ENCODE peak calls at places on chromosomes 3 and 15, in ten cellular contexts. One of them, this sample, is unnamed.

GRCh38 chr3:137612293-137612692 is 151.8 kb upstream of the SOX14 start:
- DNase-seq in lower lobe of right lung: no peak
- DNase-seq in A549: no peak
- DNase-seq in colonic mucosa: no peak
- DNase-seq in thoracic aorta: no peak
- DNase-seq in body of pancreas: no peak
- DNase-seq in GM23338: peak; percentile 91
- DNase-seq in H1: peak; percentile 31
- DNase-seq in psoas muscle: no peak
- DNase-seq in adrenal gland: no peak
- DNase-seq in this sample: no peak

GRCh38 chr15:92733934-92734521 is 78.5 kb upstream of the FAM174B start:
- DNase-seq in A549: peak; percentile 48
- DNase-seq in body of pancreas: peak; percentile 31
- DNase-seq in lower lobe of right lung: peak; percentile 53
- DNase-seq in adrenal gland: peak; percentile 21
- DNase-seq in GM23338: peak; percentile 74
- DNase-seq in thoracic aorta: no peak
- DNase-seq in psoas muscle: no peak
- DNase-seq in H1: no peak
- DNase-seq in colonic mucosa: no peak
- DNase-seq in this sample: peak; percentile 31

GRCh38 chr15:43285609-43286037 is 18.9 kb upstream of the TGM5 start:
- DNase-seq in thoracic aorta: peak; percentile 13
- DNase-seq in adrenal gland: peak; percentile 75
- DNase-seq in GM23338: peak; percentile 87
- DNase-seq in psoas muscle: no peak
- DNase-seq in body of pancreas: peak; percentile 69
- DNase-seq in lower lobe of right lung: no peak
- DNase-seq in colonic mucosa: peak; percentile 45
- DNase-seq in A549: peak; percentile 59
- DNase-seq in H1: no peak
- DNase-seq in this sample: peak; percentile 46

GRCh38 chr3:127964053-127964452 is 49.0 kb downstream of the KBTBD12 start:
- DNase-seq in A549: no peak
- DNase-seq in body of pancreas: no peak
- DNase-seq in GM23338: no peak
- DNase-seq in lower lobe of right lung: no peak
- DNase-seq in colonic mucosa: no peak
- DNase-seq in adrenal gland: no peak
- DNase-seq in thoracic aorta: no peak
- DNase-seq in psoas muscle: no peak
- DNase-seq in H1: no peak
- DNase-seq in this sample: no peak

GRCh38 chr3:63970596-63971468 is 52.5 kb downstream of the PSMD6 start:
- DNase-seq in adrenal gland: no peak
- DNase-seq in body of pancreas: peak; percentile 48
- DNase-seq in colonic mucosa: peak; percentile 28
- DNase-seq in lower lobe of right lung: no peak
- DNase-seq in psoas muscle: no peak
- DNase-seq in GM23338: peak; percentile 58
- DNase-seq in A549: no peak
- DNase-seq in H1: no peak
- DNase-seq in thoracic aorta: no peak
- DNase-seq in this sample: no peak

GRCh38 chr3:170085396-170085795 is 47.6 kb downstream of the GPR160 start:
- DNase-seq in colonic mucosa: no peak
- DNase-seq in psoas muscle: no peak
- DNase-seq in adrenal gland: no peak
- DNase-seq in A549: no peak
- DNase-seq in thoracic aorta: no peak
- DNase-seq in lower lobe of right lung: no peak
- DNase-seq in H1: no peak
- DNase-seq in GM23338: no peak
- DNase-seq in body of pancreas: no peak
- DNase-seq in this sample: no peak

GRCh38 chr3:12560505-12561188 is 3.8 kb downstream of the MKRN2 start:
- DNase-seq in adrenal gland: no peak
- DNase-seq in thoracic aorta: no peak
- DNase-seq in colonic mucosa: no peak
- DNase-seq in A549: no peak
- DNase-seq in lower lobe of right lung: no peak
- DNase-seq in H1: no peak
- DNase-seq in psoas muscle: no peak
- DNase-seq in GM23338: no peak
- DNase-seq in body of pancreas: no peak
- DNase-seq in this sample: no peak

GRCh38 chr3:59802045-59802444 is 752.2 kb upstream of the CFAP20DC start:
- DNase-seq in A549: no peak
- DNase-seq in GM23338: no peak
- DNase-seq in adrenal gland: no peak
- DNase-seq in lower lobe of right lung: no peak
- DNase-seq in colonic mucosa: no peak
- DNase-seq in psoas muscle: no peak
- DNase-seq in body of pancreas: no peak
- DNase-seq in thoracic aorta: no peak
- DNase-seq in H1: no peak
- DNase-seq in this sample: no peak

GRCh38 chr3:19934098-19934566 is at the start of gene EFHB:
- DNase-seq in H1: peak; percentile 27
- DNase-seq in colonic mucosa: peak; percentile 72
- DNase-seq in lower lobe of right lung: peak; percentile 71
- DNase-seq in GM23338: peak; percentile 96
- DNase-seq in adrenal gland: peak; percentile 40
- DNase-seq in psoas muscle: no peak
- DNase-seq in thoracic aorta: no peak
- DNase-seq in body of pancreas: peak; percentile 65
- DNase-seq in A549: peak; percentile 47
- DNase-seq in this sample: peak; percentile 47

GRCh38 chr3:45997942-45998341 is 2.3 kb upstream of the FYCO1 start:
- DNase-seq in body of pancreas: no peak
- DNase-seq in thoracic aorta: no peak
- DNase-seq in colonic mucosa: no peak
- DNase-seq in H1: no peak
- DNase-seq in adrenal gland: no peak
- DNase-seq in A549: no peak
- DNase-seq in lower lobe of right lung: no peak
- DNase-seq in psoas muscle: no peak
- DNase-seq in GM23338: no peak
- DNase-seq in this sample: no peak

GRCh38 chr3:112101946-112102345 is 15.8 kb downstream of the C3orf52 start:
- DNase-seq in adrenal gland: no peak
- DNase-seq in psoas muscle: no peak
- DNase-seq in H1: no peak
- DNase-seq in GM23338: no peak
- DNase-seq in A549: no peak
- DNase-seq in body of pancreas: no peak
- DNase-seq in thoracic aorta: no peak
- DNase-seq in lower lobe of right lung: no peak
- DNase-seq in colonic mucosa: no peak
- DNase-seq in this sample: no peak

GRCh38 chr3:123637131-123637530 is 52.3 kb upstream of the HACD2 start:
- DNase-seq in adrenal gland: no peak
- DNase-seq in GM23338: peak; percentile 57
- DNase-seq in H1: peak; percentile 19
- DNase-seq in colonic mucosa: no peak
- DNase-seq in psoas muscle: no peak
- DNase-seq in A549: no peak
- DNase-seq in thoracic aorta: no peak
- DNase-seq in lower lobe of right lung: no peak
- DNase-seq in body of pancreas: no peak
- DNase-seq in this sample: no peak

GRCh38 chr3:89612027-89612426 is 504.6 kb downstream of the EPHA3 start:
- DNase-seq in body of pancreas: no peak
- DNase-seq in H1: no peak
- DNase-seq in thoracic aorta: no peak
- DNase-seq in colonic mucosa: no peak
- DNase-seq in GM23338: no peak
- DNase-seq in adrenal gland: no peak
- DNase-seq in lower lobe of right lung: no peak
- DNase-seq in A549: no peak
- DNase-seq in psoas muscle: no peak
- DNase-seq in this sample: no peak

GRCh38 chr3:105745046-105745445 is 123.8 kb downstream of the CBLB start:
- DNase-seq in adrenal gland: no peak
- DNase-seq in thoracic aorta: no peak
- DNase-seq in GM23338: no peak
- DNase-seq in colonic mucosa: no peak
- DNase-seq in A549: no peak
- DNase-seq in lower lobe of right lung: no peak
- DNase-seq in body of pancreas: no peak
- DNase-seq in H1: no peak
- DNase-seq in psoas muscle: no peak
- DNase-seq in this sample: no peak

GRCh38 chr3:56980283-56980682 is 80.2 kb upstream of the SPATA12 start:
- DNase-seq in adrenal gland: no peak
- DNase-seq in lower lobe of right lung: no peak
- DNase-seq in body of pancreas: no peak
- DNase-seq in psoas muscle: no peak
- DNase-seq in colonic mucosa: no peak
- DNase-seq in H1: no peak
- DNase-seq in GM23338: no peak
- DNase-seq in thoracic aorta: no peak
- DNase-seq in A549: no peak
- DNase-seq in this sample: no peak

GRCh38 chr15:68326711-68327412 is 49.3 kb downstream of the FEM1B start:
- DNase-seq in body of pancreas: no peak
- DNase-seq in H1: no peak
- DNase-seq in colonic mucosa: no peak
- DNase-seq in lower lobe of right lung: no peak
- DNase-seq in adrenal gland: no peak
- DNase-seq in GM23338: no peak
- DNase-seq in psoas muscle: no peak
- DNase-seq in A549: no peak
- DNase-seq in thoracic aorta: no peak
- DNase-seq in this sample: no peak

GRCh38 chr15:52440414-52440813 is 88.3 kb downstream of the MYO5A start:
- DNase-seq in GM23338: no peak
- DNase-seq in psoas muscle: peak; percentile 68
- DNase-seq in A549: peak; percentile 33
- DNase-seq in body of pancreas: no peak
- DNase-seq in H1: no peak
- DNase-seq in colonic mucosa: no peak
- DNase-seq in adrenal gland: peak; percentile 33
- DNase-seq in lower lobe of right lung: no peak
- DNase-seq in thoracic aorta: no peak
- DNase-seq in this sample: no peak

GRCh38 chr15:94412979-94413741 is 181.8 kb downstream of the MCTP2 start:
- DNase-seq in lower lobe of right lung: no peak
- DNase-seq in psoas muscle: no peak
- DNase-seq in A549: peak; percentile 3
- DNase-seq in body of pancreas: no peak
- DNase-seq in H1: no peak
- DNase-seq in GM23338: peak; percentile 67
- DNase-seq in thoracic aorta: no peak
- DNase-seq in colonic mucosa: peak; percentile 47
- DNase-seq in adrenal gland: no peak
- DNase-seq in this sample: no peak

GRCh38 chr3:31839144-31839917 is 141.7 kb downstream of the OSBPL10 start:
- DNase-seq in GM23338: no peak
- DNase-seq in psoas muscle: no peak
- DNase-seq in H1: no peak
- DNase-seq in lower lobe of right lung: no peak
- DNase-seq in thoracic aorta: no peak
- DNase-seq in colonic mucosa: no peak
- DNase-seq in body of pancreas: no peak
- DNase-seq in adrenal gland: no peak
- DNase-seq in A549: no peak
- DNase-seq in this sample: no peak

GRCh38 chr3:130897316-130897715 is 3.4 kb downstream of the ATP2C1 start:
- DNase-seq in H1: no peak
- DNase-seq in A549: no peak
- DNase-seq in lower lobe of right lung: no peak
- DNase-seq in body of pancreas: no peak
- DNase-seq in psoas muscle: no peak
- DNase-seq in adrenal gland: no peak
- DNase-seq in GM23338: peak; percentile 14
- DNase-seq in colonic mucosa: no peak
- DNase-seq in thoracic aorta: no peak
- DNase-seq in this sample: no peak
- H3K4me3 ChIP-seq in H1: no peak overlapping the region
- H3K4me3 ChIP-seq in A549: no peak overlapping the region
- H3K4me3 ChIP-seq in lower lobe of right lung: no peak overlapping the region
- H3K4me3 ChIP-seq in body of pancreas: no peak overlapping the region
- H3K4me3 ChIP-seq in psoas muscle: no peak overlapping the region
- H3K4me3 ChIP-seq in adrenal gland: no peak overlapping the region
- H3K4me3 ChIP-seq in GM23338: no peak overlapping the region
- H3K4me3 ChIP-seq in colonic mucosa: no peak overlapping the region
- H3K4me3 ChIP-seq in thoracic aorta: no peak overlapping the region
- H3K4me3 ChIP-seq in this sample: no peak overlapping the region

DNA sequence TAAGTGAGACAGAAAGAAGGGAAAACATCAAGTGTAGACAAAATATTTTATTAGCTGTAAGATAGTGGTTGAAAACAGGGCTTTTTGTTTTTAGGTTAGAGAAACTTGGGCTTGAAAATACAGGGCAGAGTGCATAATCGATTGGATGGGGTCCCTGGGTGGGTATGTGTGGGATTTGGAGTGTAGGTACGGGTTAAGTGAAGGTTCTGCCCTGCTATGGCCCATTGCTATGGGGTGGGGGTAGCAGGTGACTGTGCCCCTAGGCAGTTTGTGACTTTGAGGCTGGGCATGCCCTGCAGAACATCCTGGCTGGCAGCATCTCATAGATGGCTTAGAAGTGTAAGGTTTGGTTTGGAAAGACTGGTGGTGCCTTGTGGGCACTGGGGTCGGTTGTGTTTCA is 3.7 kb upstream of the FAM131A start:
- DNase-seq in GM23338: no peak
- DNase-seq in H1: no peak
- DNase-seq in A549: no peak
- DNase-seq in body of pancreas: no peak
- DNase-seq in psoas muscle: peak; percentile 41
- DNase-seq in lower lobe of right lung: no peak
- DNase-seq in adrenal gland: no peak
- DNase-seq in colonic mucosa: no peak
- DNase-seq in thoracic aorta: no peak
- DNase-seq in this sample: no peak
- H3K4me1 ChIP-seq in GM23338: peaks cover 20% of the 10 kb centered on the region
- H3K4me1 ChIP-seq in H1: no peaks in the 10 kb centered on the region
- H3K4me1 ChIP-seq in A549: peaks cover 54% of the 10 kb centered on the region
- H3K4me1 ChIP-seq in body of pancreas: peaks cover 22% of the 10 kb centered on the region
- H3K4me1 ChIP-seq in psoas muscle: peaks cover 46% of the 10 kb centered on the region
- H3K4me1 ChIP-seq in lower lobe of right lung: peaks cover 26% of the 10 kb centered on the region
- H3K4me1 ChIP-seq in adrenal gland: peaks cover 37% of the 10 kb centered on the region
- H3K4me1 ChIP-seq in colonic mucosa: no peaks in the 10 kb centered on the region
- H3K4me1 ChIP-seq in thoracic aorta: peaks cover 28% of the 10 kb centered on the region
- H3K4me1 ChIP-seq in this sample: no peaks in the 10 kb centered on the region

GRCh38 chr15:82647045-82647834 is at the start of gene CPEB1:
- DNase-seq in adrenal gland: peak; percentile 73
- DNase-seq in body of pancreas: peak; percentile 62
- DNase-seq in thoracic aorta: no peak
- DNase-seq in psoas muscle: peak; percentile 78
- DNase-seq in A549: peak; percentile 66
- DNase-seq in lower lobe of right lung: peak; percentile 51
- DNase-seq in colonic mucosa: peak; percentile 34
- DNase-seq in GM23338: peak; percentile 75
- DNase-seq in H1: no peak
- DNase-seq in this sample: no peak
- TF ChIP-seq CTCF in adrenal gland: no peak
- TF ChIP-seq CTCF in body of pancreas: no peak
- TF ChIP-seq CTCF in thoracic aorta: peak; percentile 12
- TF ChIP-seq CTCF in psoas muscle: peak; percentile 5
- TF ChIP-seq CTCF in A549: peak; percentile 35
- TF ChIP-seq CTCF in lower lobe of right lung: peak; percentile 8
- TF ChIP-seq CTCF in colonic mucosa: no peak
- TF ChIP-seq CTCF in GM23338: peak; percentile 35
- TF ChIP-seq CTCF in H1: peak; percentile 5
- TF ChIP-seq CTCF in this sample: no peak

GRCh38 chr3:33581666-33582065 is 136.4 kb downstream of the CLASP2 start:
- DNase-seq in adrenal gland: no peak
- DNase-seq in GM23338: peak; percentile 52
- DNase-seq in A549: no peak
- DNase-seq in lower lobe of right lung: no peak
- DNase-seq in psoas muscle: no peak
- DNase-seq in body of pancreas: no peak
- DNase-seq in H1: no peak
- DNase-seq in thoracic aorta: no peak
- DNase-seq in colonic mucosa: no peak
- DNase-seq in this sample: peak; percentile 64
- H3K4me3 ChIP-seq in adrenal gland: no peak overlapping the region
- H3K4me3 ChIP-seq in GM23338: no peak overlapping the region
- H3K4me3 ChIP-seq in A549: no peak overlapping the region
- H3K4me3 ChIP-seq in lower lobe of right lung: no peak overlapping the region
- H3K4me3 ChIP-seq in psoas muscle: no peak overlapping the region
- H3K4me3 ChIP-seq in body of pancreas: no peak overlapping the region
- H3K4me3 ChIP-seq in H1: no peak overlapping the region
- H3K4me3 ChIP-seq in thoracic aorta: no peak overlapping the region
- H3K4me3 ChIP-seq in colonic mucosa: no peak overlapping the region
- H3K4me3 ChIP-seq in this sample: no peak overlapping the region

This sample was measured in Caco-2.